ENCODE peak calls at places on chromosomes 1 and 21, in four cellular contexts. One of them, this sample, is unnamed.

GRCh38 chr1:70779571-70779970 is 268.0 kb downstream of the PTGER3 start:
- DNase-seq in K562: no peak
- DNase-seq in GM12878: no peak
- DNase-seq in HepG2: no peak
- DNase-seq in this sample: no peak

GRCh38 chr1:175870217-175870616 is 126.8 kb upstream of the TNR start:
- DNase-seq in K562: no peak
- DNase-seq in GM12878: no peak
- DNase-seq in HepG2: no peak
- DNase-seq in this sample: no peak

GRCh38 chr1:63983391-63984256 is 209.8 kb downstream of the ROR1 start:
- DNase-seq in K562: no peak
- DNase-seq in GM12878: no peak
- DNase-seq in HepG2: no peak
- DNase-seq in this sample: no peak

GRCh38 chr1:205240118-205240517 is 12.4 kb downstream of the TMCC2 start:
- DNase-seq in K562: no peak
- DNase-seq in GM12878: no peak
- DNase-seq in HepG2: no peak
- DNase-seq in this sample: no peak

GRCh38 chr1:32895325-32896215 is 5.6 kb downstream of the TMEM54 start:
- DNase-seq in K562: no peak
- DNase-seq in GM12878: no peak
- DNase-seq in HepG2: no peak
- DNase-seq in this sample: no peak

GRCh38 chr1:110897685-110898084 is 24.7 kb downstream of the CD53 start:
- DNase-seq in K562: no peak
- DNase-seq in GM12878: no peak
- DNase-seq in HepG2: no peak
- DNase-seq in this sample: no peak

GRCh38 chr1:211967704-211968103 is 67.7 kb downstream of the INTS7 start:
- DNase-seq in K562: no peak
- DNase-seq in GM12878: no peak
- DNase-seq in HepG2: no peak
- DNase-seq in this sample: no peak

GRCh38 chr1:55375617-55376258 is 160.6 kb upstream of the USP24 start:
- DNase-seq in K562: peak
- DNase-seq in GM12878: no peak
- DNase-seq in HepG2: peak
- DNase-seq in this sample: peak

GRCh38 chr1:221672160-221672762 is 69.6 kb downstream of the DUSP10 start:
- DNase-seq in K562: no peak
- DNase-seq in GM12878: no peak
- DNase-seq in HepG2: no peak
- DNase-seq in this sample: no peak

GRCh38 chr1:214920337-214920736 is 162.2 kb upstream of the KCNK2 start:
- DNase-seq in K562: no peak
- DNase-seq in GM12878: no peak
- DNase-seq in HepG2: no peak
- DNase-seq in this sample: no peak

GRCh38 chr21:44425307-44425894 is 29.9 kb upstream of the LRRC3 start:
- DNase-seq in K562: no peak
- DNase-seq in GM12878: no peak
- DNase-seq in HepG2: no peak
- DNase-seq in this sample: no peak

GRCh38 chr21:35737899-35738341 is 322.4 kb downstream of the SETD4 start:
- DNase-seq in K562: no peak
- DNase-seq in GM12878: no peak
- DNase-seq in HepG2: no peak
- DNase-seq in this sample: no peak

GRCh38 chr1:226677121-226678020 is 61.7 kb downstream of the ITPKB start:
- DNase-seq in K562: no peak
- DNase-seq in GM12878: no peak
- DNase-seq in HepG2: no peak
- DNase-seq in this sample: no peak

GRCh38 chr1:15758537-15758936 is at the start of gene FBLIM1:
- DNase-seq in K562: peak
- DNase-seq in GM12878: no peak
- DNase-seq in HepG2: no peak
- DNase-seq in this sample: peak

GRCh38 chr1:3453203-3453761 is 1.2 kb upstream of the ARHGEF16 start:
- DNase-seq in K562: peak
- DNase-seq in GM12878: peak
- DNase-seq in HepG2: peak
- DNase-seq in this sample: peak

GRCh38 chr21:43192501-43193081 is 23.8 kb downstream of the CRYAA start:
- DNase-seq in K562: no peak
- DNase-seq in GM12878: no peak
- DNase-seq in HepG2: no peak
- DNase-seq in this sample: no peak

GRCh38 chr1:57423135-57424131 is at the start of gene DAB1:
- DNase-seq in K562: no peak
- DNase-seq in GM12878: no peak
- DNase-seq in HepG2: no peak
- DNase-seq in this sample: peak

GRCh38 chr1:51956528-51957509 is 33.7 kb downstream of the RAB3B start:
- DNase-seq in K562: no peak
- DNase-seq in GM12878: no peak
- DNase-seq in HepG2: no peak
- DNase-seq in this sample: no peak

GRCh38 chr1:109864960-109865611 is 45.6 kb upstream of the CSF1 start:
- DNase-seq in K562: no peak
- DNase-seq in GM12878: no peak
- DNase-seq in HepG2: no peak
- DNase-seq in this sample: no peak

GRCh38 chr1:74392848-74393247 is 119.6 kb downstream of the LRRC53 start:
- DNase-seq in K562: no peak
- DNase-seq in GM12878: no peak
- DNase-seq in HepG2: no peak
- DNase-seq in this sample: no peak

GRCh38 chr21:14841511-14842472 is 223.0 kb downstream of the NRIP1 start:
- DNase-seq in K562: no peak
- DNase-seq in GM12878: no peak
- DNase-seq in HepG2: no peak
- DNase-seq in this sample: no peak

GRCh38 chr1:36625253-36625958 is 142.7 kb upstream of the CSF3R start:
- DNase-seq in K562: no peak
- DNase-seq in GM12878: no peak
- DNase-seq in HepG2: no peak
- DNase-seq in this sample: no peak

DNA sequence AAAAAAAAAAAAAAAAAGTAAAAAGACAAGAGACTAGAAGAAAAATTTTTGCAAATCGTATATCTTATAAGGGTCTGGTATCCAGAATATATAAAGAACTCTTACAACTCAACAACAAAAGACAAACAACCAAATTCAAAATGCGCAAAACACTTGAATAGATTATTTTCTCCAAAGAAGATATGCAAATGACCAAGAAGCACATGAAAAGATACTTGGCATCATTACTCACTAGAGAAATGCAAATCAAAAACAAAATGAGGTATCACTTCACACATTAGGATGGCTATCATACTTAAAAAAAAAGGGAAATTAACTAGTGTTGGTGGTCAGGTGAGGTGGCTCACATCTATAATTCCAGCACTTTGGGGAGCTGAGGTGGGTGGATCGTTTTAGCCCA is 12.0 kb upstream of the SLC2A5 start:
- DNase-seq in K562: no peak
- DNase-seq in GM12878: no peak
- DNase-seq in HepG2: no peak
- DNase-seq in this sample: no peak
- TF ChIP-seq FOXK2 in K562: no peak
- TF ChIP-seq FOXK2 in GM12878: no peak
- TF ChIP-seq FOXK2 in HepG2: no peak
- TF ChIP-seq FOXK2 in this sample: no peak

GRCh38 chr1:117883620-117884019 is 45.8 kb downstream of the GDAP2 start:
- DNase-seq in K562: no peak
- DNase-seq in GM12878: no peak
- DNase-seq in HepG2: no peak
- DNase-seq in this sample: no peak

GRCh38 chr1:117890452-117890851 is 39.0 kb downstream of the GDAP2 start:
- DNase-seq in K562: no peak
- DNase-seq in GM12878: no peak
- DNase-seq in HepG2: no peak
- DNase-seq in this sample: no peak

GRCh38 chr1:117886101-117886795 is 43.2 kb downstream of the GDAP2 start:
- DNase-seq in K562: no peak
- DNase-seq in GM12878: no peak
- DNase-seq in HepG2: no peak
- DNase-seq in this sample: no peak
- TF ChIP-seq FOXK2 in K562: no peak
- TF ChIP-seq FOXK2 in GM12878: no peak
- TF ChIP-seq FOXK2 in HepG2: no peak
- TF ChIP-seq FOXK2 in this sample: no peak

GRCh38 chr1:230825804-230826160 is 42.5 kb downstream of the C1orf198 start:
- DNase-seq in K562: no peak
- DNase-seq in GM12878: no peak
- DNase-seq in HepG2: no peak
- DNase-seq in this sample: no peak

GRCh38 chr1:230823835-230824485 is 44.4 kb downstream of the C1orf198 start:
- DNase-seq in K562: no peak
- DNase-seq in GM12878: no peak
- DNase-seq in HepG2: no peak
- DNase-seq in this sample: no peak

GRCh38 chr1:230826166-230826875 is 42.0 kb downstream of the C1orf198 start:
- DNase-seq in K562: no peak
- DNase-seq in GM12878: no peak
- DNase-seq in HepG2: no peak
- DNase-seq in this sample: no peak

GRCh38 chr1:230824571-230825060 is 43.7 kb downstream of the C1orf198 start:
- DNase-seq in K562: no peak
- DNase-seq in GM12878: no peak
- DNase-seq in HepG2: no peak
- DNase-seq in this sample: no peak

DNA sequence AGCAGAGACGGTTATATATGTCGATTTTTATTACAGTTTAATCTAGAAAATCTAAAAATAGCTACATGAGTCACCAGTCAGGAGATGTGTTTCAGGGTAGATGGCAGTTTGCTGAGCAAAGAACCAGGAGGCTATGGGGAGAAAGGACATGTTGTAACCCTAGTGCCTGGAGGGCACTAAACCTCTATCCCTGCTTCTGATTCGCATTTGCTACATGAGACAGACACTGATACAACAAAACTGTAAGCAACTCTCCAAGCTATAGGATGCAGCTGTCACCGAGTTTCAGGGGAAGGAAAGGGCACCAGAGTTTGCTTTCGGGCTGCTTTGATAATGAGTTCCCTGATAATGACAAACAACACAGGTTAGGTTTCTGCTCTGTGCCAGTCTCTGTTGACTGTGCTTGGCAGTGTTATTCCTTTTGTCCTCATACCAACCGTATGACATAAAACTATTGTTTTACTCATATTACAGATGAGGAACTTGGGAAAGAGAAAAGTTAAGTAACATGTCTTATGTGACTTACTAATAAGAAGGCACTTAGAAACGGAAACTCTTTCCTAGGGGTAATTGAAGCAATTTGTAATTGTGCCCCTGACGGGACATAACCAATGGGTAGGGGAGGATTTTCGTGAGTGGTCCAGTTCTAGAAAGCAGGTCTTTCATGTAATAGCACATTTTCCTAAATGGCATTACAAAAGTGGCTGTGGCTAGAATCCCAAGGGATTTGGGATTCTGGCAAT is 43.1 kb downstream of the C1orf198 start:
- DNase-seq in K562: no peak
- DNase-seq in GM12878: no peak
- DNase-seq in HepG2: no peak
- DNase-seq in this sample: no peak
- TF ChIP-seq FOXK2 in K562: no peak
- TF ChIP-seq FOXK2 in GM12878: no peak
- TF ChIP-seq FOXK2 in HepG2: no peak
- TF ChIP-seq FOXK2 in this sample: no peak

DNA sequence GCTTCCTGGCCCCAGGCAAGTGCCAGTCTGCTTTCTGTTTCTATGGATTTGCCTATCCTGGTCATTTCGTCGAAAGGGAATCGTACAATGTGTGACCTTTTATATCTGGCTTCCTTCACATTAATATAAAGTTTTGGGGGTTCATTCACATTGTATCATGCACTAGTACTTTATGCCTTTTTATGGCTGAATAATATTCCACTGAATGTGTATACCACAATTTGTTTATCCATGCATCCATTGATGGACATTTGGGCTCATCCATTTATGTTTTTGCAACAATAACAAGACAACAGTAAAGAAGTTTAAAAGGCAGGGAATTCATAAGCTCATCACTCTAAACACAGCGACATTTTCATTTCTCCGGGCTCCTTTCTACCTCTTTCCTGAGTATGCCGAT is 50.6 kb downstream of the SPSB1 start:
- DNase-seq in K562: no peak
- DNase-seq in GM12878: no peak
- DNase-seq in HepG2: no peak
- DNase-seq in this sample: no peak
- TF ChIP-seq FOXK2 in K562: no peak
- TF ChIP-seq FOXK2 in GM12878: no peak
- TF ChIP-seq FOXK2 in HepG2: no peak
- TF ChIP-seq FOXK2 in this sample: no peak

GRCh38 chr21:38683222-38683621 is 122.5 kb upstream of the ETS2 start:
- DNase-seq in K562: no peak
- DNase-seq in GM12878: no peak
- DNase-seq in HepG2: no peak
- DNase-seq in this sample: no peak

GRCh38 chr21:38675450-38675849 is 130.3 kb upstream of the ETS2 start:
- DNase-seq in K562: no peak
- DNase-seq in GM12878: no peak
- DNase-seq in HepG2: no peak
- DNase-seq in this sample: no peak

GRCh38 chr21:38680401-38680800 is 125.3 kb upstream of the ETS2 start:
- DNase-seq in K562: no peak
- DNase-seq in GM12878: no peak
- DNase-seq in HepG2: no peak
- DNase-seq in this sample: no peak

GRCh38 chr21:38678827-38679226 is 126.9 kb upstream of the ETS2 start:
- DNase-seq in K562: no peak
- DNase-seq in GM12878: no peak
- DNase-seq in HepG2: no peak
- DNase-seq in this sample: no peak

DNA sequence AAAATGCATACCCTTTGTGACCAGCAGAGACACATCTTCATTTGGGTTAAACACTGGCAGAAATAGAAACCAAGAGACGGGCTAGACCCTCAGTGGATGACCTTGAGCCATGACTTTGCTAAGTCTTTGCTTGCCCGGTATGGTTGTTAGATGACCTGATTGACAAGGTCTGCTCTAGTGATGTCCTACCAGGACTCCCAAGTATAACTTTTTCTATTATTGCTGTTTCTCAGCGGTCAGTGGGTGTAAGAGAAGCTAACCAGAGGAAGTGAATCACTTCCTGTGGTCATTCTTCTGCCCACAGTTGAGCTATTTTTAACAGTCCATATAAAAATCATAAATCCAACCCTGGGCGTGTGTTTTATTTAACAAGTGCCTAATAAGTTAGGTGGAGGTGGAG is 126.2 kb upstream of the ETS2 start:
- DNase-seq in K562: no peak
- DNase-seq in GM12878: peak
- DNase-seq in HepG2: no peak
- DNase-seq in this sample: no peak
- TF ChIP-seq FOXK2 in K562: no peak
- TF ChIP-seq FOXK2 in GM12878: no peak
- TF ChIP-seq FOXK2 in HepG2: no peak
- TF ChIP-seq FOXK2 in this sample: no peak

This sample was measured in HEK293T.